ENCODE peak calls at places on chromosome 6, in six cellular contexts. R, G, V, E, Z and M are unnamed samples.

GRCh38 chr6:164200071-164200470 is 785.6 kb downstream of the QKI start:
- DNase-seq in G (no peak), V (no peak), Z (no peak), R (no peak), E (no peak), M (no peak)

GRCh38 chr6:20699402-20699801 is 165.1 kb downstream of the CDKAL1 start:
- DNase-seq in V (no peak), G (no peak), Z (no peak), E (no peak), R (no peak), M (no peak)

GRCh38 chr6:102732908-102733307 is 1339.4 kb downstream of the GRIK2 start:
- DNase-seq in R (no peak), V (no peak), E (no peak), Z (no peak), G (no peak), M (no peak)

GRCh38 chr6:41568202-41568584 is 22.0 kb downstream of the FOXP4 start:
- DNase-seq in Z (no peak), R (no peak), G (no peak), E (no peak), V (no peak), M (no peak)

GRCh38 chr6:116405663-116406329 is 35.0 kb downstream of the DSE start:
- DNase-seq in Z (no peak), G (no peak), V (no peak), E (no peak), R (no peak), M (no peak)

GRCh38 chr6:35496036-35496850 is 636 bp downstream of the TEAD3 start:
- DNase-seq in G (no peak), R (peak; percentile 77), E (peak; percentile 58), Z (no peak), V (peak; percentile 89), M (no peak)

GRCh38 chr6:87922191-87922946 is 125.3 kb upstream of the SPACA1 start:
- DNase-seq in R (no peak), E (no peak), Z (no peak), G (no peak), V (no peak), M (no peak)

GRCh38 chr6:128492386-128492785 is 28.0 kb downstream of the PTPRK start:
- DNase-seq in V (no peak), R (no peak), G (no peak), Z (peak; percentile 63), E (no peak), M (no peak)

GRCh38 chr6:33710296-33711121 is 991 bp downstream of the UQCC2 start:
- DNase-seq in V (peak; percentile 59), Z (no peak), G (no peak), E (no peak), R (no peak), M (no peak)

GRCh38 chr6:64672651-64673050 is 1034.4 kb downstream of the EYS start:
- DNase-seq in V (no peak), E (no peak), G (no peak), R (no peak), Z (no peak), M (no peak)

GRCh38 chr6:84748331-84748730 is 16.1 kb downstream of the TBX18 start:
- DNase-seq in V (no peak), G (no peak), Z (no peak), R (no peak), E (no peak), M (no peak)

GRCh38 chr6:155419161-155419560 is 36.5 kb downstream of the NOX3 start:
- DNase-seq in R (no peak), Z (no peak), G (no peak), V (no peak), E (no peak), M (no peak)

GRCh38 chr6:41273699-41274098 is 12.8 kb downstream of the TREM1 start:
- DNase-seq in Z (no peak), E (no peak), R (no peak), V (no peak), G (no peak), M (no peak)

GRCh38 chr6:157198425-157199279 is 124.7 kb downstream of the TMEM242 start:
- DNase-seq in G (peak; percentile 44), R (peak; percentile 39), E (peak; percentile 88), V (peak; percentile 82), Z (no peak), M (peak; percentile 12)

GRCh38 chr6:162560891-162561290 is 166.7 kb downstream of the PRKN start:
- DNase-seq in Z (no peak), V (no peak), R (no peak), E (no peak), G (no peak), M (no peak)

GRCh38 chr6:87198496-87198895 is 43.1 kb downstream of the ZNF292 start:
- DNase-seq in G (no peak), V (no peak), Z (peak; percentile 4), E (no peak), R (no peak), M (no peak)

GRCh38 chr6:95856876-95857364 is 158.9 kb upstream of the FUT9 start:
- DNase-seq in E (no peak), Z (no peak), R (no peak), V (no peak), G (no peak), M (no peak)

GRCh38 chr6:54617730-54618129 is 228.8 kb upstream of the FAM83B start:
- DNase-seq in G (no peak), V (no peak), R (no peak), E (no peak), Z (peak; percentile 9), M (no peak)

GRCh38 chr6:154227862-154228520 is 128.6 kb downstream of the IPCEF1 start:
- DNase-seq in R (no peak), Z (no peak), G (no peak), E (no peak), V (no peak), M (no peak)

GRCh38 chr6:168540713-168541291 is 99.8 kb downstream of the SMOC2 start:
- DNase-seq in G (no peak), V (no peak), R (no peak), Z (no peak), E (no peak), M (no peak)

GRCh38 chr6:13234130-13234529 is 94.2 kb downstream of the TBC1D7 start:
- DNase-seq in G (no peak), V (no peak), E (no peak), Z (no peak), R (no peak), M (no peak)

GRCh38 chr6:41100871-41101287 is 28.1 kb downstream of the NFYA start:
- DNase-seq in R (no peak), G (peak; percentile 18), V (no peak), Z (no peak), E (no peak), M (no peak)

DNA sequence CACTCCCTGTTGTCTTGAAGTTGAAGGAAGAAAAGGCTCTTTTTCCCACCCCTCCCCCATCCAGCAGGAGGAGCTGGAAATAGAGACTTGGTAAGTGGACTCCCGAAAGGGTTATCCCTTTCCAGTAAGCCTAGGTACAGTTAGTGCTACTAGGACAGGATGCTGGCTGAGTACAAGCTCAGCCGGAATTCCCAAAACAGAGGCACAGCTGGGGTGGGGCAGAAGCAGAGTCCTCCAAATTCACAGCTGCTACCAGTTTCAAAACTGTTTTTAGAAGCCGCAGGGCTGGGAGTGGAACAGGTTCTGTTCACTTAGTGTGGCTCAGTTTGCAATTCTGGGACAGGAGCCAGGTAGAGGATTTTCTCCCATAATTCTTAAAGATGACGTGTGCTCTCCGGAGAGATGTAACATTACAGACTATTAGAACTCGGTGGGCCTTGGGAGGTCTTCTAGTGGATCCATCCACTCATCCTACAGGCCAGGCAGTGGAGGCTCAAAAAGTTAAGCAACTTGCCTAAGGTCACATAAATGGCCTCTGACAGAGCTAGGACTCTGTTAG is 19.0 kb upstream of the UTRN start:
- DNase-seq in R (no peak), E (peak; percentile 11), G (peak; percentile 65), Z (peak; percentile 83), V (peak; percentile 87), M (peak; percentile 47)
- TF ChIP-seq EP300 in R (no peak), E (peak; percentile 89), G (peak; percentile 46), Z (no peak), V (peak; percentile 60), M (peak; percentile 82)

GRCh38 chr6:53241936-53242335 is 93.3 kb upstream of the GCM1 start:
- DNase-seq in G (no peak), Z (no peak), V (no peak), R (no peak), E (no peak), M (no peak)

GRCh38 chr6:53240763-53241162 is 92.1 kb upstream of the GCM1 start:
- DNase-seq in V (no peak), E (no peak), G (no peak), Z (no peak), R (no peak), M (no peak)

GRCh38 chr6:53238311-53238710 is 89.7 kb upstream of the GCM1 start:
- DNase-seq in R (no peak), Z (no peak), G (no peak), E (no peak), V (no peak), M (no peak)

GRCh38 chr6:53240139-53240538 is 91.5 kb upstream of the GCM1 start:
- DNase-seq in R (no peak), V (no peak), Z (no peak), E (no peak), G (no peak), M (no peak)

DNA sequence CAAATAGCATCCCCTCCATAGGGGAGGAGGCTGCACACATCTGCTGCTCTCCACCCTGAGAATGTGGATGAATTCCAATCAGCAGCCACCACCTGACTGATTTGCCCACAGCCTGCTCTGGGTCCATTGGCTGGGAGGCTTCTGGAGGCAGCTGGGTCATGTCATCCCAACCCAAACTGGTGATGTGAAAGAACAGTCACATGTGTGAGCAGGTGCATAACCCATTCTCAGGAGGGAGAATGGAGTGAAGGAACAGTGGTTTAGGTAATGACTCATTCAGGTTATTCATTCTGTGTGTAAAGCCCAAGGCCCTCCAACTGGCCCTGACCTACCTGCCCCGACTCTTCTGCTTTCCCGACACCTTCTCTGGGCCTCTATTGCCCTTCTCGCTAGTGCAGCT is 90.9 kb upstream of the GCM1 start:
- DNase-seq in E (no peak), G (no peak), R (no peak), Z (no peak), V (no peak), M (no peak)
- H3K4me3 ChIP-seq in E (no peak overlapping the region), G (no peak overlapping the region), R (no peak overlapping the region), Z (no peak overlapping the region), V (no peak overlapping the region), M (no peak overlapping the region)

DNA sequence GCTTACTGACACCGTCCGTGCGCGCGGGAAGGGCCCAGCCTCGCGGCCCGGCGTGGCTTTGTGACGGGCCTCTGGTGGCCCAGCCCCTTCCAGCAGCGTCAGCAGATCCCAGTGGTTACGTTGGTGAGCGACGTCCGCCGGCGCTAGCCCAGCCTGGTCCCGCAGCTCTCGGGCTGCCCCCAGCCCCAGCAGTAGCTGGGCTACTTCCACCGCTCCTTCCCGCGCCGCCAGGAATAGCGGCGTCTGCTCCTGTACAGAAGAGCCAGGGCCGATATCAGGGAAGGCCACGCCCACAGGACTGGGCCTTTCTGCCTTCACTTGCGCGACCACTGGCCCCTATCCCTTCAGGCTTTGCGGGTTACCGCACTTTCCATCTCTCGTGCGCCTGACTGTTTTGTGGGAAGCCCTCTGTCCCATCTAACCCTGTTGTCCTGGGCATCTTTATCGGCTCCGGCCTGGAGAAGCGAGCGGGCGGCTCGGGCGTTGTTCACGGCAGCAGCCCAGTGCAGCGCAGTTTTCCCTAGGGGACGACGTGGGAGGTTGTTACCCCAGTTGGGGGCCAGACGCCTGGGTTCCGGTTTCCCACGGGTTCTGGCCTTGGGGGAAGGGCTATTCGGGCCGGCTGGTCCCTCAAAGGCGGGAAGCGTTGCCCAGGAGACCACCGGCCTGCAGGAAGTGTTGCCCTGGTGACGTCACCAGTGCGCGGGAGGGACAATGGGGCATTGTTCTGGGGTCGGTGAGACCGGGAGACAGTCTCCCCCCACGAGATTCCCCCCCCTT is 3.6 kb upstream of the GPSM3 start:
- DNase-seq in Z (peak; percentile 82), R (peak; percentile 88), V (peak; percentile 97), G (peak; percentile 95), E (peak; percentile 92), M (peak; percentile 94)
- H3K4me1 ChIP-seq in Z (peaks cover 24% of the 10 kb centered on the region), R (peaks cover 18% of the 10 kb centered on the region), V (peaks cover 24% of the 10 kb centered on the region), G (peaks cover 3% of the 10 kb centered on the region), E (peaks cover 20% of the 10 kb centered on the region), M (no peaks in the 10 kb centered on the region)

GRCh38 chr6:136793348-136793747 is 1.1 kb upstream of the MAP3K5 start:
- DNase-seq in Z (no peak), E (no peak), G (no peak), R (no peak), V (no peak), M (no peak)
- TF ChIP-seq EP300 in Z (no peak), E (no peak), G (no peak), R (no peak), V (no peak), M (no peak)